ENCODE peak calls at places on chromosomes 12 and 14, in six cellular contexts. T is NCI-H2081, D is heart right ventricle, E is LoVo, Q is lung microvascular endothelial cell, U is HCEC 1CT. L is an unnamed sample.

GRCh38 chr12:65894127-65894526 is 69.8 kb downstream of the HMGA2 start:
- DNase-seq in T (no peak), D (no peak), E (peak; percentile 47), Q (no peak), U (no peak), L (no peak)

GRCh38 chr12:52009081-52009751 is 2.5 kb downstream of the TAMALIN start:
- DNase-seq in T (no peak), D (no peak), E (no peak), Q (no peak), U (no peak), L (no peak)

GRCh38 chr12:15706010-15706676 is 83.0 kb downstream of the EPS8 start:
- DNase-seq in T (no peak), D (no peak), E (peak; percentile 92), Q (no peak), U (no peak), L (no peak)

GRCh38 chr12:56315256-56315625 is 547 bp downstream of the CNPY2 start:
- DNase-seq in T (no peak), D (peak; percentile 11), E (no peak), Q (no peak), U (no peak), L (peak; percentile 15)

GRCh38 chr12:50201987-50202521 is 34.9 kb upstream of the CERS5 start:
- DNase-seq in T (no peak), D (no peak), E (peak; percentile 92), Q (peak; percentile 62), U (peak; percentile 86), L (no peak)

GRCh38 chr12:108193922-108194321 is 64.8 kb downstream of the WSCD2 start:
- DNase-seq in T (peak; percentile 26), D (peak; percentile 8), E (peak; percentile 41), Q (peak; percentile 42), U (peak; percentile 4), L (peak; percentile 44)

GRCh38 chr12:51941011-51941561 is 10.4 kb upstream of the ACVR1B start:
- DNase-seq in T (no peak), D (no peak), E (no peak), Q (no peak), U (no peak), L (peak; percentile 82)

GRCh38 chr12:84572186-84572585 is 340.4 kb downstream of the SLC6A15 start:
- DNase-seq in T (no peak), D (no peak), E (no peak), Q (no peak), U (no peak), L (no peak)

GRCh38 chr12:115312901-115313300 is 628.9 kb upstream of the TBX3 start:
- DNase-seq in T (no peak), D (no peak), E (no peak), Q (no peak), U (no peak), L (no peak)

GRCh38 chr14:104732355-104732804 is 8.4 kb downstream of the ADSS1 start:
- DNase-seq in T (no peak), D (peak; percentile 85), E (peak; percentile 75), Q (peak; percentile 39), U (no peak), L (no peak)

GRCh38 chr12:122837306-122838265 is 2.3 kb downstream of the HIP1R start:
- DNase-seq in T (peak; percentile 58), D (no peak), E (peak; percentile 51), Q (no peak), U (no peak), L (peak; percentile 29)

GRCh38 chr14:38262844-38263243 is 7.0 kb upstream of the CLEC14A start:
- DNase-seq in T (no peak), D (no peak), E (no peak), Q (no peak), U (no peak), L (no peak)

GRCh38 chr12:33560653-33561208 is 121.1 kb upstream of the SYT10 start:
- DNase-seq in T (no peak), D (no peak), E (no peak), Q (no peak), U (no peak), L (no peak)

GRCh38 chr14:104438166-104438887 is 141.2 kb upstream of the C14orf180 start:
- DNase-seq in T (no peak), D (no peak), E (no peak), Q (no peak), U (no peak), L (no peak)

GRCh38 chr12:38664661-38665269 is 240.6 kb downstream of the CPNE8 start:
- DNase-seq in T (no peak), D (no peak), E (no peak), Q (peak; percentile 71), U (peak; percentile 33), L (peak; percentile 17)

GRCh38 chr14:94670692-94671285 is 58.6 kb downstream of the SERPINA3 start:
- DNase-seq in T (no peak), D (no peak), E (no peak), Q (no peak), U (no peak), L (no peak)

GRCh38 chr12:6451348-6452244 is at the start of gene TAPBPL:
- DNase-seq in T (peak; percentile 92), D (peak; percentile 90), E (peak; percentile 89), Q (peak; percentile 97), U (peak; percentile 74), L (peak; percentile 89)

GRCh38 chr14:51396222-51396815 is 156.3 kb downstream of the TMX1 start:
- DNase-seq in T (no peak), D (peak; percentile 10), E (no peak), Q (peak; percentile 91), U (peak; percentile 99), L (no peak)

GRCh38 chr12:45336762-45337596 is 121.1 kb downstream of the ANO6 start:
- DNase-seq in T (no peak), D (no peak), E (no peak), Q (no peak), U (peak; percentile 88), L (no peak)

GRCh38 chr12:64600164-64600561 is 10.1 kb upstream of the RASSF3 start:
- DNase-seq in T (peak; percentile 83), D (no peak), E (no peak), Q (no peak), U (no peak), L (no peak)

GRCh38 chr14:104282332-104283196 is 144.2 kb downstream of the KIF26A start:
- DNase-seq in T (no peak), D (no peak), E (no peak), Q (no peak), U (no peak), L (no peak)

GRCh38 chr12:53097564-53098353 is at the start of gene IGFBP6:
- DNase-seq in T (peak; percentile 50), D (peak; percentile 62), E (peak; percentile 58), Q (peak; percentile 31), U (peak; percentile 39), L (peak; percentile 71)

GRCh38 chr12:570237-570925 is 92.9 kb downstream of the NINJ2 start:
- DNase-seq in T (no peak), D (peak; percentile 81), E (peak; percentile 93), Q (peak; percentile 85), U (peak; percentile 90), L (no peak)

GRCh38 chr14:95515523-95516517 is 630 bp downstream of the SYNE3 start:
- DNase-seq in T (peak; percentile 56), D (peak; percentile 77), E (peak; percentile 69), Q (peak; percentile 58), U (peak; percentile 59), L (peak; percentile 82)

GRCh38 chr14:53620890-53621289 is 335.7 kb downstream of the BMP4 start:
- DNase-seq in T (no peak), D (no peak), E (no peak), Q (no peak), U (no peak), L (no peak)

GRCh38 chr12:99265648-99266047 is 381.9 kb upstream of the GARIN6 start:
- DNase-seq in T (no peak), D (no peak), E (no peak), Q (no peak), U (no peak), L (no peak)

GRCh38 chr14:95256011-95256775 is 63.5 kb downstream of the CLMN start:
- DNase-seq in T (peak; percentile 11), D (no peak), E (no peak), Q (no peak), U (no peak), L (peak; percentile 93)

GRCh38 chr12:91133871-91134270 is 22.6 kb upstream of the LUM start:
- DNase-seq in T (no peak), D (no peak), E (no peak), Q (no peak), U (peak; percentile 95), L (no peak)